ENCODE peak calls at places on chromosomes 13 and 19, in four cellular contexts. U is left ventricle myocardium inferior, S is fibroblast of lung, V is cardiac muscle cell. W is an unnamed sample. For H3K4me1 and H3K9me3, the result is how much of the 10 kb centered on the place peaks cover.

GRCh38 chr13:21047591-21048282 is 13.6 kb downstream of the LATS2 start:
- DNase-seq in U (no peak), S (no peak), V (no peak), W (no peak)

GRCh38 chr19:18588611-18589379 is at the start of gene REX1BD:
- DNase-seq in U (peak), S (peak), V (peak), W (peak)

GRCh38 chr19:11196406-11197287 is 698 bp downstream of the KANK2 start:
- DNase-seq in U (peak), S (peak), V (peak), W (peak)

GRCh38 chr19:743168-743687 is 7.7 kb upstream of the MISP start:
- DNase-seq in U (peak), S (no peak), V (no peak), W (no peak)

GRCh38 chr19:40143612-40144011 is 47.6 kb upstream of the MAP3K10 start:
- DNase-seq in U (peak), S (no peak), V (no peak), W (peak)

GRCh38 chr19:44748426-44749254 is at the start of gene BCL3:
- DNase-seq in U (peak), S (no peak), V (peak), W (peak)

GRCh38 chr19:11014403-11014911 is 53.6 kb downstream of the SMARCA4 start:
- DNase-seq in U (no peak), S (no peak), V (no peak), W (no peak)

GRCh38 chr13:93262729-93263128 is 36.1 kb downstream of the GPC6 start:
- DNase-seq in U (no peak), S (peak), V (no peak), W (no peak)

GRCh38 chr13:80161896-80162295 is 179.0 kb downstream of the SPRY2 start:
- DNase-seq in U (no peak), S (peak), V (no peak), W (no peak)

GRCh38 chr13:109074853-109075252 is 445.4 kb downstream of the MYO16 start:
- DNase-seq in U (no peak), S (no peak), V (no peak), W (no peak)

GRCh38 chr19:5128251-5128931 is 159.5 kb downstream of the KDM4B start:
- DNase-seq in U (peak), S (peak), V (peak), W (peak)

GRCh38 chr13:79749985-79750551 is 269.1 kb downstream of the NDFIP2 start:
- DNase-seq in U (peak), S (peak), V (peak), W (peak)

GRCh38 chr19:50629194-50629593 is 10.5 kb downstream of the SYT3 start:
- DNase-seq in U (no peak), S (no peak), V (no peak), W (no peak)

GRCh38 chr13:50382511-50382910 is 367.3 kb downstream of the KCNRG start:
- DNase-seq in U (no peak), S (no peak), V (no peak), W (no peak)

GRCh38 chr13:36718146-36718545 is 44.3 kb downstream of the SERTM1 start:
- DNase-seq in U (no peak), S (peak), V (no peak), W (no peak)

GRCh38 chr13:21040120-21040834 is 21.1 kb downstream of the LATS2 start:
- DNase-seq in U (no peak), S (no peak), V (no peak), W (no peak)

GRCh38 chr19:38842439-38843174 is 7.2 kb downstream of the HNRNPL start:
- DNase-seq in U (no peak), S (no peak), V (no peak), W (no peak)

GRCh38 chr19:38841180-38841766 is 8.5 kb downstream of the HNRNPL start:
- DNase-seq in U (no peak), S (no peak), V (no peak), W (no peak)

GRCh38 chr19:38840583-38840968 is 9.0 kb upstream of the ECH1 start:
- DNase-seq in U (no peak), S (no peak), V (no peak), W (no peak)

GRCh38 chr19:38843175-38843758 is 6.5 kb downstream of the HNRNPL start:
- DNase-seq in U (no peak), S (no peak), V (no peak), W (peak)

GRCh38 chr19:38841787-38842438 is 7.9 kb downstream of the HNRNPL start:
- DNase-seq in U (no peak), S (no peak), V (no peak), W (no peak)
- H3K4me1 ChIP-seq in U (half or more), S (under half), V (under half), W (under half)

GRCh38 chr19:34681478-34681877 is 4.0 kb downstream of the ZNF302 start:
- DNase-seq in U (no peak), S (no peak), V (no peak), W (no peak)
- H3K9me3 ChIP-seq in U (half or more), S (under half), V (under half), W (under half)

GRCh38 chr13:48233886-48234488 is 981 bp downstream of the ITM2B start:
- DNase-seq in U (no peak), S (peak), V (no peak), W (no peak)
- H3K4me1 ChIP-seq in U (half or more), S (under half), V (under half), W (under half)

DNA sequence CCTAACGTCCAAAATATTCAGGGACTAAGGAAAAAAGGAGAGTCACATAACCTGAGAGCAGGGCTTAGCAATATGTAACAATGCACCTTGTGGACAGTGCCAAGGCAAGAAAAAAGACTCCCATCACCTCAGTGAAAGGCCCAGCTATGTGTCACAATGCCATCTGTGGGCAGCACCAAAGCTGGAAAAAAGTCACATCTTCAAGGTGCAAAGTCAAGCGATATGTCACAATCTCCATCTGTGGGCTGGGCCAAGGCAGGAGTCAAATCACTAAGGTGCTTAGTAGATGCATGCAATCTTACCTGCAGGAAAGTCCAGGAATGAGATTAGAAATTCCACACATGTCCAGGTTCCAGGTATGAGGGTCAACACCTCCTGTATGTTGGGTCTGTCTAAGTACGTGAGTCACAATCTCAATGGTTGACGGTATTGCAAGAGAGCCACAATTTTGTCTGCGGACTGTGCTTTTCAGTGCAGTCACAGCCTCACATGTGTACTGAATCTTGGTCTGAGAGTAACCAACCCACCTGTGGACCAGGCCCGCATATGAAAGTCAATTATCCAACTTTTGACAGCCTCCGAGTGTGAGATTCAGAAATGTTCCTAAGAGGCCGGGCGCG is 14.8 kb upstream of the ZNF43 start:
- DNase-seq in U (no peak), S (peak), V (no peak), W (no peak)
- H3K9me3 ChIP-seq in U (under half), S (under half), V (under half), W (under half)

W was measured in aorta.